ENCODE peak calls at places on chromosomes 1 and 21, in seven cellular contexts. U is pancreas, F is BE2C, R is cardiac fibroblast, Y is neural progenitor cell, J is endothelial cell of umbilical vein, I is dorsolateral prefrontal cortex. Q is an unnamed sample.

GRCh38 chr1:214441119-214441518 is 110.3 kb downstream of the PTPN14 start:
- DNase-seq in U (no peak), F (no peak), R (peak), Y (no peak), J (no peak), I (no peak), Q (no peak)

GRCh38 chr1:2310332-2311183 is 80.8 kb downstream of the MORN1 start:
- DNase-seq in U (no peak), F (no peak), R (no peak), Y (no peak), J (no peak), I (no peak), Q (no peak)

GRCh38 chr21:44760376-44760775 is 41.2 kb downstream of the UBE2G2 start:
- DNase-seq in U (no peak), F (no peak), R (no peak), Y (no peak), J (no peak), I (no peak), Q (no peak)

GRCh38 chr1:53450225-53450624 is 9.0 kb upstream of the DMRTB1 start:
- DNase-seq in U (no peak), F (no peak), R (no peak), Y (peak), J (no peak), I (no peak), Q (peak)

GRCh38 chr1:147647796-147648633 is 22.3 kb downstream of the ACP6 start:
- DNase-seq in U (no peak), F (no peak), R (no peak), Y (no peak), J (no peak), I (no peak), Q (no peak)

GRCh38 chr21:30030416-30030815 is 90.6 kb upstream of the GRIK1 start:
- DNase-seq in U (no peak), F (no peak), R (no peak), Y (no peak), J (no peak), I (no peak), Q (no peak)

GRCh38 chr1:42933060-42933586 is 25.5 kb downstream of the SLC2A1 start:
- DNase-seq in U (no peak), F (no peak), R (no peak), Y (no peak), J (no peak), I (no peak), Q (no peak)

GRCh38 chr1:231039161-231040018 is 664 bp downstream of the FAM89A start:
- DNase-seq in U (peak), F (peak), R (peak), Y (peak), J (no peak), I (no peak), Q (peak)

GRCh38 chr1:206469411-206469932 is 804 bp upstream of the IKBKE start:
- DNase-seq in U (no peak), F (no peak), R (no peak), Y (no peak), J (no peak), I (no peak), Q (no peak)

GRCh38 chr21:36127977-36128376 is 6.9 kb upstream of the CBR3 start:
- DNase-seq in U (no peak), F (no peak), R (no peak), Y (no peak), J (no peak), I (no peak), Q (no peak)

GRCh38 chr1:151947140-151947539 is 37.8 kb upstream of the THEM4 start:
- DNase-seq in U (no peak), F (no peak), R (no peak), Y (no peak), J (peak), I (no peak), Q (no peak)

GRCh38 chr1:176178316-176178715 is 28.8 kb downstream of the COP1 start:
- DNase-seq in U (no peak), F (no peak), R (peak), Y (no peak), J (no peak), I (no peak), Q (no peak)

GRCh38 chr1:233113009-233113712 is 162.8 kb downstream of the NTPCR start:
- DNase-seq in U (no peak), F (no peak), R (peak), Y (peak), J (peak), I (peak), Q (peak)

GRCh38 chr1:226838456-226838855 is 32.0 kb upstream of the PSEN2 start:
- DNase-seq in U (no peak), F (no peak), R (no peak), Y (peak), J (no peak), I (no peak), Q (no peak)

GRCh38 chr1:27428316-27429028 is 36.0 kb downstream of the GPR3 start:
- DNase-seq in U (no peak), F (peak), R (peak), Y (no peak), J (peak), I (no peak), Q (peak)

GRCh38 chr1:18886003-18886335 is 16.4 kb downstream of the ALDH4A1 start:
- DNase-seq in U (no peak), F (no peak), R (no peak), Y (no peak), J (no peak), I (no peak), Q (no peak)

GRCh38 chr1:82453511-82454185 is 652.9 kb downstream of the ADGRL2 start:
- DNase-seq in U (no peak), F (no peak), R (no peak), Y (no peak), J (no peak), I (no peak), Q (no peak)

GRCh38 chr21:21436012-21436545 is 437.9 kb downstream of the NCAM2 start:
- DNase-seq in U (no peak), F (no peak), R (peak), Y (no peak), J (peak), I (no peak), Q (no peak)

GRCh38 chr1:31872658-31873636 is 57.1 kb upstream of the SPOCD1 start:
- DNase-seq in U (no peak), F (no peak), R (no peak), Y (peak), J (no peak), I (no peak), Q (no peak)

GRCh38 chr1:58874757-58875755 is 91.2 kb upstream of the JUN start:
- DNase-seq in U (peak), F (peak), R (peak), Y (peak), J (peak), I (peak), Q (no peak)

GRCh38 chr1:116574581-116575291 is 3.9 kb upstream of the CD58 start:
- DNase-seq in U (no peak), F (peak), R (peak), Y (peak), J (peak), I (peak), Q (peak)

GRCh38 chr1:39087109-39087834 is 61.1 kb downstream of the NDUFS5 start:
- DNase-seq in U (no peak), F (no peak), R (peak), Y (no peak), J (no peak), I (no peak), Q (no peak)

GRCh38 chr1:42422672-42423236 is 33.1 kb downstream of the ZMYND12 start:
- DNase-seq in U (no peak), F (no peak), R (no peak), Y (no peak), J (no peak), I (no peak), Q (no peak)

GRCh38 chr1:115073298-115074087 is 15.8 kb downstream of the TSPAN2 start:
- DNase-seq in U (no peak), F (no peak), R (no peak), Y (no peak), J (no peak), I (no peak), Q (no peak)

GRCh38 chr1:70528591-70529333 is 117.7 kb downstream of the CTH start:
- DNase-seq in U (no peak), F (peak), R (peak), Y (peak), J (peak), I (no peak), Q (peak)

GRCh38 chr1:26959270-26959669 is 998 bp downstream of the KDF1 start:
- DNase-seq in U (peak), F (no peak), R (no peak), Y (no peak), J (no peak), I (no peak), Q (no peak)

GRCh38 chr21:46004168-46004861 is 22.7 kb downstream of the COL6A1 start:
- DNase-seq in U (peak), F (no peak), R (no peak), Y (no peak), J (no peak), I (peak), Q (peak)

GRCh38 chr1:24683713-24684162 is 40.6 kb downstream of the SRRM1 start:
- DNase-seq in U (no peak), F (peak), R (peak), Y (no peak), J (peak), I (no peak), Q (no peak)

GRCh38 chr1:10085076-10085475 is 52.3 kb downstream of the UBE4B start:
- DNase-seq in U (no peak), F (no peak), R (no peak), Y (no peak), J (no peak), I (no peak), Q (no peak)

GRCh38 chr1:218481116-218481775 is 136.1 kb downstream of the TGFB2 start:
- DNase-seq in U (no peak), F (no peak), R (peak), Y (no peak), J (peak), I (no peak), Q (no peak)

GRCh38 chr1:61149010-61149860 is 66.9 kb downstream of the NFIA start:
- DNase-seq in U (no peak), F (no peak), R (no peak), Y (no peak), J (no peak), I (no peak), Q (no peak)

GRCh38 chr1:167453156-167453555 is 65.2 kb downstream of the CD247 start:
- DNase-seq in U (no peak), F (no peak), R (no peak), Y (peak), J (no peak), I (no peak), Q (no peak)

GRCh38 chr1:59917026-59917784 is 9.4 kb downstream of the CYP2J2 start:
- DNase-seq in U (no peak), F (no peak), R (no peak), Y (no peak), J (no peak), I (peak), Q (no peak)

GRCh38 chr1:67570473-67571143 is 114.4 kb upstream of the GADD45A start:
- DNase-seq in U (no peak), F (no peak), R (peak), Y (no peak), J (peak), I (no peak), Q (no peak)

GRCh38 chr1:65020774-65021173 is 54.4 kb upstream of the JAK1 start:
- DNase-seq in U (no peak), F (no peak), R (peak), Y (peak), J (peak), I (no peak), Q (no peak)
- TF ChIP-seq CTCF in U (peak), F (peak), R (peak), Y (peak), J (peak), I (peak), Q (peak)

GRCh38 chr21:32507342-32507919 is 77.9 kb downstream of the TCP10L start:
- DNase-seq in U (no peak), F (no peak), R (no peak), Y (no peak), J (no peak), I (no peak), Q (no peak)
- TF ChIP-seq CTCF in U (no peak), F (no peak), R (no peak), Y (no peak), J (no peak), I (no peak), Q (no peak)

GRCh38 chr1:172478485-172478884 is 34.6 kb upstream of the PIGC start:
- DNase-seq in U (no peak), F (no peak), R (no peak), Y (no peak), J (no peak), I (no peak), Q (no peak)

GRCh38 chr1:172473842-172474241 is 30.0 kb upstream of the PIGC start:
- DNase-seq in U (no peak), F (no peak), R (no peak), Y (no peak), J (no peak), I (no peak), Q (no peak)

GRCh38 chr1:172477741-172478140 is 33.9 kb upstream of the PIGC start:
- DNase-seq in U (no peak), F (no peak), R (no peak), Y (no peak), J (no peak), I (no peak), Q (no peak)

GRCh38 chr1:172477216-172477615 is 33.3 kb upstream of the PIGC start:
- DNase-seq in U (no peak), F (no peak), R (no peak), Y (no peak), J (no peak), I (no peak), Q (no peak)

GRCh38 chr1:172476218-172476811 is 32.4 kb upstream of the PIGC start:
- DNase-seq in U (no peak), F (no peak), R (no peak), Y (no peak), J (no peak), I (no peak), Q (no peak)
- TF ChIP-seq CTCF in U (no peak), F (no peak), R (no peak), Y (no peak), J (no peak), I (no peak), Q (no peak)

GRCh38 chr1:245500546-245500945 is 345.8 kb downstream of the KIF26B start:
- DNase-seq in U (no peak), F (no peak), R (peak), Y (no peak), J (no peak), I (no peak), Q (no peak)
- TF ChIP-seq CTCF in U (no peak), F (no peak), R (no peak), Y (no peak), J (no peak), I (no peak), Q (no peak)

GRCh38 chr1:217393901-217394300 is 237.0 kb downstream of the GPATCH2 start:
- DNase-seq in U (no peak), F (no peak), R (peak), Y (peak), J (no peak), I (no peak), Q (no peak)
- TF ChIP-seq CTCF in U (no peak), F (peak), R (no peak), Y (peak), J (no peak), I (no peak), Q (no peak)

DNA sequence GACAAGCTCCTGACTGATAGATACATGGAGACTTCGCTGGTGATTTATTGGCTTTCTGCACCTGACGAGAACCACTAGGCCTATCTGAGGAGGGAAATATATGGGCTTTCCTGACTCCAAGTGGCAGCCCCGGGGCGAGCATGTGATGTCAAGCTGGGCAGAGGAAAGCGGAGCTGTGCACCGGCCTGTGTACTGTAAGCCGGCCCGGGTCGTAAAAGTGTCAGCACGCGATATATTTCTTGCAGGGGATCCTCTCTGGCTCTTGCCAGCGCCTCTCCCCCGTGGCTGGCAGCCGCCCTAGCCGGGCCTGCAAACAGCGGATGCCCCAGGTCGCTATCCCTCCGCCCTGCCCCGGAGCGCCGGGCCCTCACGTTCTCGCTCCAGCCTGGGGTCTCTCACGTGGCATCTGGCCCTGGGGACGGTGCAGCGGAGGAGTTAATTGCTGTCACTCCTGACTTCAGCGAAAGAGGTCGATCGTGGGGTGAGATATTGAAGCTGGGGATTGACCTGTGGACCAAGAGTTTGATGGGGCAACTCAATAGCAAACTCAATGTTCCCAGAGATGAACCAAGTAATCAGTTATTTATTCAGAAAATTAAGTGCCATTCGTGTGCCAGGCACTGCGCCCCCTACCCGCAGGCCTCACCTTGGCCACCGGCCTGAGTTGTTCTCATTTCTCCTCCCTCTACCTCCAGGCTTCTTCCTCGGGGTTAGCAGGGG is 41.0 kb upstream of the HAO2 start:
- DNase-seq in U (no peak), F (peak), R (peak), Y (peak), J (peak), I (no peak), Q (peak)
- TF ChIP-seq CTCF in U (peak), F (peak), R (peak), Y (peak), J (peak), I (peak), Q (peak)

DNA sequence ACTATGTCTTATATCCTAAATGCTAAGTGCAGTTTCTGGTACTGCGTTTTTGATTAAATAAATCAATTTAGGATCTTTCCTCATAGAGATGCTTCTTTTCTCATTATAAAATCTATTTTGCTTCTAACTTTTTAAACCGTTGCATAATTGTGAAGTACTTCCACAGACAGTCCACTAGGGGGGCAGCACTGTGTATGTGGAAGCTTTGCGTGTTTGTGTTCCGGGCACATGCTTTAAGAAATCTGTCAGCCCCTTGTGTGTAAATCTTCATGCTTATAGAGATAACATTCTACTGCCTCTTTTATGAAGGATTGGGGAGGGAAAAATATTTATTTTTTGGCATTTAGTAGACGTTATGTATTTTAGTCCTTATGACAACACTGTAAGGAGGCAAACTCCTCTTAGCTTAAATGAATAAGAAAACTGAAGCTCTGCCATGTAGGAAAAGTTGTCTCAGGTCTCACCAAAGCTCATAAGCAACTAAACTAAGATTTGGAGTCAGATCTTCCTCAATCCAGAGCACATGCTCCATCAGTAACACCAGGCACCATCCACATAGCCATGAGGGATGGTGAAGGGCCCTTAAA is 157.3 kb upstream of the PTGFR start:
- DNase-seq in U (no peak), F (no peak), R (peak), Y (peak), J (peak), I (no peak), Q (peak)
- TF ChIP-seq CTCF in U (peak), F (peak), R (peak), Y (peak), J (peak), I (peak), Q (peak)

DNA sequence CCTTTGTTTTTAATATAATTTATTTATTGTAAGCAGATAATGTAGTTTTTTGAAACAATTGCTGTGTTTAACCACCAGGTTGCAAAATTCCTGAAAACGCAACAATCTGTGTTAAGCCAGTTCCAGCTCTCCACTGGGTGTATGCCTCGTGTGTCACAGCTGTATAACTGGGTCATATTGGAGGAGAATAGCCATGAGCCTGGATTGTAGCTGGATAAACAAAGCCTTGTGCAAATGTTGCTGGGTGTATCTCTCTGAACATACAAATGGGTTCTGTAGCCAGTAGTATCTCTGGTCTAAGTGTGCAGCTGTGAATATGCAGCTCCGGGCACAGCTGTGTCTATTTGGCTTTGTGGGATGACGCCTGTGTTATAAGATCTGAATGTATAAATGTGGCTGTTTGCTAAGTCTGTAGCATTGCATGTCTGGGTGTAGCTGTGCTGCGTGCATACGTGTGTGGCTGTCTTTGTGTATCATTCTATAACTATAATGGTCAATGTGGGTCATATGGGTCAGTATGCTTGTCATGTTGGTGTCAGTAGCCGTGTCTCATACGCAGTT is 2.7 kb downstream of the TCEA3 start:
- DNase-seq in U (no peak), F (no peak), R (peak), Y (no peak), J (no peak), I (no peak), Q (no peak)
- TF ChIP-seq CTCF in U (no peak), F (no peak), R (peak), Y (no peak), J (no peak), I (no peak), Q (no peak)

GRCh38 chr1:219503549-219503948 is 109.4 kb downstream of the ZC3H11B start:
- DNase-seq in U (no peak), F (no peak), R (no peak), Y (no peak), J (no peak), I (no peak), Q (no peak)

GRCh38 chr1:219507432-219507831 is 105.5 kb downstream of the ZC3H11B start:
- DNase-seq in U (no peak), F (no peak), R (peak), Y (no peak), J (no peak), I (no peak), Q (no peak)

GRCh38 chr1:219505886-219506285 is 107.0 kb downstream of the ZC3H11B start:
- DNase-seq in U (no peak), F (no peak), R (no peak), Y (no peak), J (no peak), I (no peak), Q (no peak)

GRCh38 chr1:219506337-219506944 is 106.5 kb downstream of the ZC3H11B start:
- DNase-seq in U (no peak), F (no peak), R (no peak), Y (no peak), J (no peak), I (no peak), Q (peak)
- TF ChIP-seq CTCF in U (no peak), F (no peak), R (no peak), Y (no peak), J (no peak), I (no peak), Q (no peak)

Q was measured in nephron progenitor cell.